ENCODE peak calls at places on chromosomes 6 and 20, in ten cellular contexts. V is astrocyte of the cerebellum, N is GM10248, C is fibroblast of lung, G is AG10803, R is ascending aorta, E is RWPE1, Y is adrenal gland, J is body of pancreas, A is neural progenitor cell. Z is an unnamed sample.

GRCh38 chr20:2066461-2067122 is 35.0 kb upstream of the STK35 start:
- DNase-seq in V (no peak), N (no peak), C (no peak), G (no peak), R (no peak), E (no peak), Y (no peak), J (no peak), A (no peak), Z (no peak)

GRCh38 chr6:9140861-9141534 is 705.7 kb upstream of the SLC35B3 start:
- DNase-seq in V (no peak), N (no peak), C (peak), G (peak), R (no peak), E (no peak), Y (no peak), J (peak), A (no peak), Z (no peak)

GRCh38 chr6:148523051-148523450 is 180.4 kb downstream of the SASH1 start:
- DNase-seq in V (no peak), N (no peak), C (peak), G (peak), R (no peak), E (no peak), Y (no peak), J (no peak), A (no peak), Z (peak)

GRCh38 chr6:166355552-166355951 is 13.2 kb upstream of the SFT2D1 start:
- DNase-seq in V (no peak), N (no peak), C (no peak), G (no peak), R (no peak), E (no peak), Y (no peak), J (no peak), A (no peak), Z (no peak)

GRCh38 chr6:100979269-100979668 is 98.1 kb upstream of the ASCC3 start:
- DNase-seq in V (no peak), N (no peak), C (no peak), G (no peak), R (no peak), E (no peak), Y (no peak), J (no peak), A (peak), Z (no peak)

GRCh38 chr20:56352656-56353055 is 6.1 kb upstream of the FAM210B start:
- DNase-seq in V (no peak), N (no peak), C (no peak), G (peak), R (no peak), E (no peak), Y (no peak), J (no peak), A (no peak), Z (no peak)

GRCh38 chr6:118356054-118356453 is 192.0 kb upstream of the PLN start:
- DNase-seq in V (no peak), N (no peak), C (no peak), G (peak), R (no peak), E (no peak), Y (no peak), J (no peak), A (no peak), Z (no peak)

GRCh38 chr6:161362266-161362665 is 88.4 kb upstream of the AGPAT4 start:
- DNase-seq in V (no peak), N (no peak), C (no peak), G (no peak), R (no peak), E (no peak), Y (no peak), J (no peak), A (no peak), Z (no peak)

GRCh38 chr6:139254196-139254595 is 37.6 kb downstream of the TXLNB start:
- DNase-seq in V (no peak), N (no peak), C (peak), G (no peak), R (no peak), E (no peak), Y (no peak), J (no peak), A (no peak), Z (no peak)

GRCh38 chr20:6663751-6664388 is 103.6 kb upstream of the BMP2 start:
- DNase-seq in V (no peak), N (no peak), C (no peak), G (no peak), R (no peak), E (peak), Y (no peak), J (no peak), A (no peak), Z (no peak)

GRCh38 chr20:8020314-8021079 is 936 bp upstream of the TMX4 start:
- DNase-seq in V (no peak), N (peak), C (no peak), G (peak), R (no peak), E (no peak), Y (no peak), J (no peak), A (no peak), Z (no peak)

GRCh38 chr20:63314015-63314471 is 21.1 kb downstream of the COL20A1 start:
- DNase-seq in V (no peak), N (no peak), C (no peak), G (no peak), R (no peak), E (no peak), Y (no peak), J (no peak), A (no peak), Z (no peak)

GRCh38 chr6:162443101-162443500 is 284.5 kb downstream of the PRKN start:
- DNase-seq in V (no peak), N (no peak), C (no peak), G (no peak), R (no peak), E (peak), Y (no peak), J (peak), A (no peak), Z (no peak)

GRCh38 chr6:111483736-111484654 is 977 bp upstream of the REV3L start:
- DNase-seq in V (peak), N (peak), C (peak), G (peak), R (peak), E (peak), Y (peak), J (peak), A (peak), Z (peak)

GRCh38 chr20:47181056-47181862 is 175.2 kb downstream of the ZMYND8 start:
- DNase-seq in V (peak), N (peak), C (peak), G (peak), R (no peak), E (peak), Y (peak), J (no peak), A (peak), Z (peak)

GRCh38 chr6:119137194-119138072 is 59.0 kb upstream of the FAM184A start:
- DNase-seq in V (no peak), N (no peak), C (peak), G (peak), R (no peak), E (no peak), Y (no peak), J (no peak), A (no peak), Z (peak)

GRCh38 chr6:166939276-166939816 is 17.0 kb downstream of the RNASET2 start:
- DNase-seq in V (no peak), N (no peak), C (no peak), G (no peak), R (no peak), E (no peak), Y (no peak), J (no peak), A (no peak), Z (no peak)

GRCh38 chr6:12490904-12491571 is 200.9 kb downstream of the EDN1 start:
- DNase-seq in V (peak), N (no peak), C (peak), G (peak), R (no peak), E (peak), Y (peak), J (no peak), A (no peak), Z (peak)

GRCh38 chr6:138844203-138844602 is 48.3 kb downstream of the ECT2L start:
- DNase-seq in V (peak), N (no peak), C (peak), G (peak), R (no peak), E (no peak), Y (no peak), J (no peak), A (peak), Z (peak)

GRCh38 chr6:73521351-73522254 is 771 bp upstream of the EEF1A1 start:
- DNase-seq in V (peak), N (peak), C (peak), G (peak), R (no peak), E (peak), Y (no peak), J (peak), A (no peak), Z (peak)

GRCh38 chr20:17641520-17641964 is 40.5 kb downstream of the RRBP1 start:
- DNase-seq in V (no peak), N (no peak), C (no peak), G (no peak), R (no peak), E (no peak), Y (no peak), J (no peak), A (no peak), Z (no peak)

GRCh38 chr6:96794980-96795379 is 42.3 kb downstream of the GPR63 start:
- DNase-seq in V (peak), N (no peak), C (peak), G (peak), R (no peak), E (no peak), Y (no peak), J (no peak), A (peak), Z (peak)

GRCh38 chr20:41413169-41413568 is 46.6 kb upstream of the EMILIN3 start:
- DNase-seq in V (no peak), N (no peak), C (no peak), G (no peak), R (no peak), E (no peak), Y (no peak), J (no peak), A (no peak), Z (no peak)

GRCh38 chr20:59813126-59813947 is 120.1 kb downstream of the SYCP2 start:
- DNase-seq in V (no peak), N (no peak), C (no peak), G (no peak), R (no peak), E (no peak), Y (no peak), J (no peak), A (no peak), Z (no peak)

GRCh38 chr6:27452496-27452897 is 20.4 kb downstream of the ZNF184 start:
- DNase-seq in V (no peak), N (no peak), C (peak), G (no peak), R (no peak), E (no peak), Y (no peak), J (no peak), A (no peak), Z (peak)

GRCh38 chr20:2283706-2284423 is 11.9 kb upstream of the TGM3 start:
- DNase-seq in V (no peak), N (no peak), C (no peak), G (no peak), R (no peak), E (peak), Y (no peak), J (peak), A (no peak), Z (no peak)

GRCh38 chr20:41366546-41367392 is at the start of gene EMILIN3:
- DNase-seq in V (no peak), N (no peak), C (no peak), G (no peak), R (no peak), E (no peak), Y (no peak), J (no peak), A (peak), Z (no peak)

GRCh38 chr20:8721098-8721497 is 347.8 kb upstream of the PLCB4 start:
- DNase-seq in V (peak), N (no peak), C (peak), G (peak), R (no peak), E (peak), Y (peak), J (peak), A (peak), Z (peak)

GRCh38 chr20:25437153-25437581 is 29.7 kb downstream of the GINS1 start:
- DNase-seq in V (no peak), N (no peak), C (peak), G (peak), R (no peak), E (peak), Y (no peak), J (no peak), A (peak), Z (no peak)

GRCh38 chr6:89287351-89288028 is 27.6 kb downstream of the GABRR2 start:
- DNase-seq in V (no peak), N (no peak), C (no peak), G (no peak), R (no peak), E (no peak), Y (no peak), J (no peak), A (no peak), Z (no peak)

GRCh38 chr6:170140129-170140528 is 150.7 kb downstream of the DLL1 start:
- DNase-seq in V (no peak), N (no peak), C (no peak), G (no peak), R (no peak), E (no peak), Y (no peak), J (no peak), A (no peak), Z (no peak)

GRCh38 chr6:129146836-129147366 is 264.0 kb downstream of the LAMA2 start:
- DNase-seq in V (no peak), N (no peak), C (no peak), G (no peak), R (no peak), E (no peak), Y (no peak), J (no peak), A (no peak), Z (no peak)

GRCh38 chr6:159170999-159171712 is 2.0 kb downstream of the FNDC1 start:
- DNase-seq in V (peak), N (no peak), C (peak), G (peak), R (no peak), E (no peak), Y (peak), J (no peak), A (peak), Z (peak)

GRCh38 chr6:159170333-159170672 is 1.1 kb downstream of the FNDC1 start:
- DNase-seq in V (peak), N (no peak), C (no peak), G (peak), R (no peak), E (no peak), Y (no peak), J (no peak), A (no peak), Z (no peak)

GRCh38 chr6:159168536-159169192 is 536 bp upstream of the FNDC1 start:
- DNase-seq in V (no peak), N (peak), C (peak), G (peak), R (no peak), E (no peak), Y (peak), J (peak), A (peak), Z (peak)

GRCh38 chr6:159169557-159170332 is 545 bp downstream of the FNDC1 start:
- DNase-seq in V (peak), N (peak), C (peak), G (peak), R (no peak), E (no peak), Y (no peak), J (peak), A (peak), Z (peak)

GRCh38 chr6:159169193-159169555 is at the start of gene FNDC1:
- DNase-seq in V (no peak), N (peak), C (no peak), G (peak), R (no peak), E (peak), Y (no peak), J (peak), A (peak), Z (no peak)
- TF ChIP-seq CTCF in V (no peak), N (peak), C (no peak), G (no peak), R (no peak), E (peak), Y (no peak), J (peak), A (peak), Z (peak)

GRCh38 chr20:35700625-35701148 is 1.5 kb downstream of the ROMO1 start:
- DNase-seq in V (no peak), N (no peak), C (no peak), G (no peak), R (no peak), E (peak), Y (no peak), J (no peak), A (no peak), Z (no peak)

GRCh38 chr20:35697696-35698297 is 1.4 kb downstream of the NFS1 start:
- DNase-seq in V (no peak), N (no peak), C (no peak), G (no peak), R (no peak), E (no peak), Y (no peak), J (no peak), A (no peak), Z (no peak)

GRCh38 chr20:35699914-35700624 is 864 bp downstream of the ROMO1 start:
- DNase-seq in V (no peak), N (no peak), C (no peak), G (no peak), R (no peak), E (no peak), Y (no peak), J (no peak), A (no peak), Z (no peak)

GRCh38 chr20:35698298-35699126 is 640 bp downstream of the NFS1 start:
- DNase-seq in V (no peak), N (no peak), C (no peak), G (no peak), R (no peak), E (peak), Y (peak), J (no peak), A (peak), Z (no peak)

GRCh38 chr20:35699127-35699913 is at the start of the genes NFS1 and ROMO1:
- DNase-seq in V (peak), N (peak), C (peak), G (peak), R (peak), E (peak), Y (peak), J (peak), A (peak), Z (peak)
- TF ChIP-seq CTCF in V (peak), N (peak), C (peak), G (peak), R (peak), E (no peak), Y (no peak), J (no peak), A (peak), Z (peak)

DNA sequence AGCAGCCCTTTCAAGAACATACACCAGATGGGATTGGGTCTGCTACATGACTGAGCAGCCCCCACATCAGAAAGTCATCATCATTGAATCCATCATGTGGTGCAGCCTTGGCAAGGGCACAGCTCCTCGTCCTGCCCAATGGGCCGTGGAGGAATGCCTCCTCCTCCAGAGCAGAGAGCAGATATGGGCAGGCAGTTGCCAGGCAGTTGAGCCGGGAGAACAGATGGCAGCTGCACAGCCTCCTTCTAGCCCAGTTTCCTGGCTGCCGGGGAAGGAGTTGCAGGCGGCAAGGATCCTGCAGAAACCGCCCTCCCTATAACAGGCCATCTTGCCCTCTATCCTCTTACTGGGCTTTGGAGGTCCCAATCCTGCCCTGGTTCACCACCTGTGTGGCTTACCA is 11.9 kb upstream of the ZFAND3 start:
- DNase-seq in V (no peak), N (no peak), C (no peak), G (peak), R (no peak), E (no peak), Y (no peak), J (peak), A (no peak), Z (no peak)
- TF ChIP-seq CTCF in V (no peak), N (no peak), C (no peak), G (peak), R (no peak), E (no peak), Y (no peak), J (peak), A (no peak), Z (no peak)

GRCh38 chr20:14622796-14623195 is 285.4 kb upstream of the FLRT3 start:
- DNase-seq in V (peak), N (no peak), C (peak), G (no peak), R (no peak), E (peak), Y (peak), J (no peak), A (no peak), Z (peak)
- TF ChIP-seq CTCF in V (no peak), N (no peak), C (no peak), G (no peak), R (no peak), E (no peak), Y (no peak), J (no peak), A (peak), Z (peak)

GRCh38 chr6:31689249-31690110 is 8.6 kb upstream of the LY6G5C start:
- DNase-seq in V (no peak), N (no peak), C (no peak), G (no peak), R (no peak), E (no peak), Y (no peak), J (no peak), A (no peak), Z (no peak)
- TF ChIP-seq CTCF in V (peak), N (no peak), C (peak), G (peak), R (peak), E (no peak), Y (peak), J (no peak), A (peak), Z (peak)

Z was measured in brain microvascular endothelial cell.